ENCODE peak calls at places on chromosomes 11 and 22, in nine cellular contexts. F is cardiac fibroblast, C is mucosa of descending colon, Q is HCT116, I is testis, J is endothelial cell, L is astrocyte, N is fibroblast of pulmonary artery, H is ovary. W is an unnamed sample.

GRCh38 chr22:23763579-23764331 is 965 bp downstream of the C22orf15 start:
- DNase-seq in F (no peak), C (no peak), Q (no peak), I (no peak), J (peak; percentile 23), L (no peak), N (no peak), H (no peak), W (peak; percentile 72)

GRCh38 chr11:65538915-65539374 is 14.1 kb downstream of the SCYL1 start:
- DNase-seq in F (no peak), C (no peak), Q (no peak), I (no peak), J (peak; percentile 53), L (no peak), N (no peak), H (no peak), W (no peak)

GRCh38 chr11:70302086-70302752 is 31.7 kb downstream of the PPFIA1 start:
- DNase-seq in F (no peak), C (no peak), Q (no peak), I (no peak), J (peak; percentile 9), L (no peak), N (no peak), H (no peak), W (no peak)

GRCh38 chr11:107924306-107924705 is 3.9 kb upstream of the RAB39A start:
- DNase-seq in F (no peak), C (no peak), Q (no peak), I (no peak), J (no peak), L (no peak), N (no peak), H (no peak), W (no peak)

GRCh38 chr11:80441821-80442220 is 1001.0 kb upstream of the TENM4 start:
- DNase-seq in F (no peak), C (no peak), Q (no peak), I (no peak), J (no peak), L (no peak), N (peak; percentile 5), H (no peak), W (no peak)

GRCh38 chr11:68289456-68289855 is 17.7 kb upstream of the C11orf24 start:
- DNase-seq in F (no peak), C (no peak), Q (no peak), I (no peak), J (no peak), L (no peak), N (no peak), H (no peak), W (no peak)

GRCh38 chr11:28366549-28367341 is 258.6 kb downstream of the METTL15 start:
- DNase-seq in F (peak; percentile 92), C (no peak), Q (no peak), I (no peak), J (no peak), L (peak; percentile 46), N (peak; percentile 92), H (no peak), W (no peak)

GRCh38 chr11:15073361-15074205 is at the start of gene CALCB:
- DNase-seq in F (peak; percentile 16), C (peak; percentile 6), Q (no peak), I (peak; percentile 14), J (peak; percentile 33), L (peak; percentile 4), N (peak; percentile 17), H (no peak), W (peak; percentile 51)

GRCh38 chr11:45622283-45622682 is 43.1 kb downstream of the CHST1 start:
- DNase-seq in F (no peak), C (no peak), Q (no peak), I (no peak), J (no peak), L (no peak), N (no peak), H (no peak), W (no peak)

GRCh38 chr11:1384206-1384965 is 5.3 kb upstream of the BRSK2 start:
- DNase-seq in F (no peak), C (no peak), Q (no peak), I (no peak), J (no peak), L (peak; percentile 8), N (no peak), H (no peak), W (peak; percentile 66)

GRCh38 chr11:131759140-131759539 is 388.7 kb downstream of the NTM start:
- DNase-seq in F (no peak), C (no peak), Q (no peak), I (no peak), J (no peak), L (no peak), N (no peak), H (no peak), W (no peak)

GRCh38 chr11:12973529-12974181 is 35.5 kb upstream of the RASSF10 start:
- DNase-seq in F (peak; percentile 28), C (no peak), Q (no peak), I (no peak), J (no peak), L (peak; percentile 24), N (peak; percentile 17), H (no peak), W (no peak)

GRCh38 chr11:100338144-100338840 is 348.8 kb upstream of the ARHGAP42 start:
- DNase-seq in F (no peak), C (no peak), Q (no peak), I (no peak), J (no peak), L (no peak), N (no peak), H (no peak), W (no peak)

GRCh38 chr22:37549704-37550059 is 10.6 kb upstream of the CDC42EP1 start:
- DNase-seq in F (peak; percentile 88), C (no peak), Q (no peak), I (peak; percentile 63), J (no peak), L (peak; percentile 60), N (peak; percentile 73), H (peak; percentile 71), W (no peak)

GRCh38 chr22:26669060-26669481 is 11.7 kb downstream of the MIAT start:
- DNase-seq in F (peak; percentile 57), C (peak; percentile 36), Q (peak; percentile 62), I (no peak), J (peak; percentile 73), L (no peak), N (peak; percentile 61), H (no peak), W (peak; percentile 32)

GRCh38 chr11:17571431-17572358 is 24.6 kb downstream of the OTOG start:
- DNase-seq in F (no peak), C (no peak), Q (no peak), I (no peak), J (no peak), L (no peak), N (no peak), H (no peak), W (no peak)

DNA sequence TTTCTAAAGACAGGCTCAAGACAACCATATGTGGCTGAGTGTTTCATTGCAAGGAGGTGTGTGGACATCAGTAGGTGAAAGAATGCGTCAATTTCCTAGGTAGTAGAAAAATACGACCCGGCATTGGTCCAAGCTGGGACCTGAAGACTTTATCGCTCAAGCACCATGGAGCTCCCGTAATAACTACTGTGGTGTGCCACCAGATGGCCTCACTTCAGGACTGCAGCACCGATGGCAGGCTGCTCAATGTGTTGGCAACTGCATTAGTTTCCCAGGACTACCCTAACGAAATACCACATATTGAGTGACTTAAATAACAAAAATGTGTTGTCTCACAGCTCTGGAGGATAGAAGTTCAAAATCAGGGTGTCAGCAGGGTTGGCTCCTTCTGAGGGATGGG is 72.4 kb upstream of the FAT3 start:
- DNase-seq in F (no peak), C (no peak), Q (no peak), I (no peak), J (no peak), L (no peak), N (no peak), H (no peak), W (no peak)
- TF ChIP-seq CTCF in F (no peak), C (no peak), Q (no peak), I (no peak), J (no peak), L (no peak), N (no peak), H (no peak), W (no peak)

DNA sequence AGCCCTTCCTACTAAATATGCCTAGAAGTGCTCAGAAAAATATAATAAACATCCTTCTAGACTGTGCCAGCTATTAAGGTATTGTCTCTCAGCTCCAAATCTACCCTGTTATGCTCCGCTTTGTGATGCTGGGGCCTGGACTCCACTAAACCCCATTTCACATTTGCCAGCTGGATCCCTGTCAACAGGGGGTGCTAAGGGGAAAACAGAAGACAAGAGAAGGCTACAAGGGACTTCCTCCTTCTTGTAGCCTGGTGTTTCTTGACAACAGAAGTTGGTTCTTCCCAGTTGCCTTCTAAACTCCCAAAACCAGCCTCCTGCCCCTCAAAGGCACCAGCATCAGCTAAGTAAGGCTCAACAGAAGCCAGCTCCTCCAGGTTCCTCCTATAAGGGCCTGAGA is 5.2 kb downstream of the NUMA1 start:
- DNase-seq in F (peak; percentile 26), C (peak; percentile 35), Q (no peak), I (no peak), J (no peak), L (no peak), N (no peak), H (no peak), W (no peak)
- TF ChIP-seq CTCF in F (no peak), C (no peak), Q (peak; percentile 8), I (no peak), J (no peak), L (no peak), N (peak; percentile 2), H (no peak), W (no peak)

DNA sequence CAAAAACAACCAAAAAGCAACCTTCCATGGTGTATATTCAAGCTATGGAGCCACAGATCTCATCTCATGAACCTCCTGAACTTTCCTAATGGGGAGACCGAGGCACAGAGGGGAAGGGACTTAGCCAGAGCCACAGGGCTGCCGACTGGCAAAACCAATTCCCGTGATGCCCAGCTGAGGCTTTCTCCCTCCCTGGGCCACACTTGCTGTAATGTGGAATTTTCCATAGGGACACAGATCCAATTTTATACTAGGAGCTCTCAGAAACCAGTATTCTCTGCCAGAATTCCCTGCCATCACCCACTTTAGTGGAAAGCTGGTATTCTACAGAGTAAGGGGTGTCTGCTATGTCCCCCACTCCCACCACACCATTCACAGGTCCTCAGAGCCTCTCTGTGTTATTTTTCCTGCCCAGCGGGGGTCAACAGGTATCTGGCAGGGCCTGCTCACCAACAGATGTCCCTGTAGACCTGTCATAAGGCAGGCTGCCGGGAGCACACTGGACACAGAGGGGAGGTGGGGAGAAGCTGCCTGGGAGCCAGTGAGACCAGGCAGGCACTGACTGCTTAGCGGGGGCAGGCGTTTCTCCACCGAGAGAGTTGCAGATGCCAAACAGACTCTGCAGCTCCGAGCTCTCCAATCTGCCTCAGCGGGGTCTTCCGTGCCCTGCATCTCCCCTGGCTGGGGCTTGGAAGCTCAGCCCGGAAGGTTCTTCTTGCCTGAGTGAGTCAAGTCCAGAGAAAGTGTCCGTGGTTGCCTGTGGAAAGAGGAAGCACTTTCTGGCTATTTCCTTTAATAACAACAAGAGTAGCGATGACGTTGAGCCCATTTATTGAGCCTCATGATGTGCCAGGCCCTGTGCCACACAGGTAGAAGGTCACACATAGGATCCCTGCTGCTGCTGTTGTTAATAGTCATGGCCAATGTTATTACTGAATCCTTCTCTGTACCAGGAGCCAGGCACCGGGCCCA is 26.3 kb downstream of the RPS6KA4 start:
- DNase-seq in F (no peak), C (no peak), Q (no peak), I (no peak), J (no peak), L (no peak), N (no peak), H (no peak), W (no peak)
- TF ChIP-seq CTCF in F (no peak), C (no peak), Q (no peak), I (no peak), J (no peak), L (no peak), N (no peak), H (no peak), W (no peak)

GRCh38 chr22:45911601-45912271 is 65.2 kb downstream of the WNT7B start:
- DNase-seq in F (peak; percentile 46), C (no peak), Q (no peak), I (no peak), J (no peak), L (no peak), N (peak; percentile 17), H (no peak), W (no peak)
- TF ChIP-seq CTCF in F (no peak), C (no peak), Q (peak; percentile 81), I (no peak), J (no peak), L (no peak), N (no peak), H (no peak), W (no peak)